ENCODE peak calls at places on chromosomes 5 and 9, in seven cellular contexts. One of them, this sample, is unnamed.
A peak's percentile ranks its signal among the peaks of the same experiment; 100 is the strongest.

GRCh38 chr5:136957428-136957827 is 541.7 kb downstream of the SPOCK1 start:
- DNase-seq in left ventricle myocardium inferior: no peak
- DNase-seq in CD8-positive, alpha-beta T cell: no peak
- DNase-seq in AG10803: no peak
- DNase-seq in uterus: no peak
- DNase-seq in dorsolateral prefrontal cortex: no peak
- DNase-seq in GM12878: no peak
- DNase-seq in this sample: no peak

GRCh38 chr5:52334367-52334766 is 453.3 kb upstream of the ITGA1 start:
- DNase-seq in left ventricle myocardium inferior: no peak
- DNase-seq in CD8-positive, alpha-beta T cell: no peak
- DNase-seq in AG10803: no peak
- DNase-seq in uterus: no peak
- DNase-seq in dorsolateral prefrontal cortex: no peak
- DNase-seq in GM12878: no peak
- DNase-seq in this sample: no peak

GRCh38 chr5:96823900-96824351 is 16.2 kb upstream of the ERAP1 start:
- DNase-seq in left ventricle myocardium inferior: no peak
- DNase-seq in CD8-positive, alpha-beta T cell: no peak
- DNase-seq in AG10803: peak; percentile 58
- DNase-seq in uterus: no peak
- DNase-seq in dorsolateral prefrontal cortex: no peak
- DNase-seq in GM12878: no peak
- DNase-seq in this sample: peak; percentile 71

GRCh38 chr9:89422151-89422918 is 75.6 kb downstream of the SEMA4D start:
- DNase-seq in left ventricle myocardium inferior: no peak
- DNase-seq in CD8-positive, alpha-beta T cell: no peak
- DNase-seq in AG10803: no peak
- DNase-seq in uterus: no peak
- DNase-seq in dorsolateral prefrontal cortex: no peak
- DNase-seq in GM12878: no peak
- DNase-seq in this sample: peak; percentile 73

GRCh38 chr5:69415584-69415958 is 655 bp downstream of the MARVELD2 start:
- DNase-seq in left ventricle myocardium inferior: no peak
- DNase-seq in CD8-positive, alpha-beta T cell: no peak
- DNase-seq in AG10803: no peak
- DNase-seq in uterus: no peak
- DNase-seq in dorsolateral prefrontal cortex: no peak
- DNase-seq in GM12878: no peak
- DNase-seq in this sample: no peak

GRCh38 chr5:134177197-134178171 is 734 bp upstream of the SKP1 start:
- DNase-seq in left ventricle myocardium inferior: no peak
- DNase-seq in CD8-positive, alpha-beta T cell: no peak
- DNase-seq in AG10803: peak; percentile 69
- DNase-seq in uterus: peak; percentile 39
- DNase-seq in dorsolateral prefrontal cortex: peak; percentile 65
- DNase-seq in GM12878: peak; percentile 26
- DNase-seq in this sample: peak; percentile 81

GRCh38 chr5:35454011-35454525 is 163.6 kb upstream of the SPEF2 start:
- DNase-seq in left ventricle myocardium inferior: no peak
- DNase-seq in CD8-positive, alpha-beta T cell: no peak
- DNase-seq in AG10803: no peak
- DNase-seq in uterus: no peak
- DNase-seq in dorsolateral prefrontal cortex: no peak
- DNase-seq in GM12878: no peak
- DNase-seq in this sample: no peak

GRCh38 chr5:175219256-175219835 is 224.6 kb downstream of the DRD1 start:
- DNase-seq in left ventricle myocardium inferior: no peak
- DNase-seq in CD8-positive, alpha-beta T cell: no peak
- DNase-seq in AG10803: peak; percentile 57
- DNase-seq in uterus: no peak
- DNase-seq in dorsolateral prefrontal cortex: no peak
- DNase-seq in GM12878: no peak
- DNase-seq in this sample: no peak

GRCh38 chr9:92176068-92176799 is 61.0 kb upstream of the SPTLC1 start:
- DNase-seq in left ventricle myocardium inferior: no peak
- DNase-seq in CD8-positive, alpha-beta T cell: no peak
- DNase-seq in AG10803: peak; percentile 4
- DNase-seq in uterus: no peak
- DNase-seq in dorsolateral prefrontal cortex: no peak
- DNase-seq in GM12878: no peak
- DNase-seq in this sample: no peak

GRCh38 chr9:114278881-114279570 is 43.9 kb upstream of the ORM1 start:
- DNase-seq in left ventricle myocardium inferior: peak; percentile 16
- DNase-seq in CD8-positive, alpha-beta T cell: no peak
- DNase-seq in AG10803: peak; percentile 65
- DNase-seq in uterus: peak; percentile 15
- DNase-seq in dorsolateral prefrontal cortex: no peak
- DNase-seq in GM12878: no peak
- DNase-seq in this sample: peak; percentile 61

GRCh38 chr5:141508808-141509611 is 20.1 kb downstream of the PCDHGC5 start:
- DNase-seq in left ventricle myocardium inferior: peak; percentile 63
- DNase-seq in CD8-positive, alpha-beta T cell: no peak
- DNase-seq in AG10803: peak; percentile 97
- DNase-seq in uterus: peak; percentile 81
- DNase-seq in dorsolateral prefrontal cortex: no peak
- DNase-seq in GM12878: no peak
- DNase-seq in this sample: peak; percentile 96

GRCh38 chr9:116901260-116901659 is 214.2 kb downstream of the TRIM32 start:
- DNase-seq in left ventricle myocardium inferior: no peak
- DNase-seq in CD8-positive, alpha-beta T cell: no peak
- DNase-seq in AG10803: peak; percentile 6
- DNase-seq in uterus: no peak
- DNase-seq in dorsolateral prefrontal cortex: no peak
- DNase-seq in GM12878: no peak
- DNase-seq in this sample: no peak

GRCh38 chr5:178285399-178286225 is 53.0 kb upstream of the PHYKPL start:
- DNase-seq in left ventricle myocardium inferior: no peak
- DNase-seq in CD8-positive, alpha-beta T cell: no peak
- DNase-seq in AG10803: no peak
- DNase-seq in uterus: no peak
- DNase-seq in dorsolateral prefrontal cortex: no peak
- DNase-seq in GM12878: no peak
- DNase-seq in this sample: no peak

GRCh38 chr9:35798658-35799366 is 7.4 kb downstream of the NPR2 start:
- DNase-seq in left ventricle myocardium inferior: no peak
- DNase-seq in CD8-positive, alpha-beta T cell: no peak
- DNase-seq in AG10803: peak; percentile 42
- DNase-seq in uterus: no peak
- DNase-seq in dorsolateral prefrontal cortex: no peak
- DNase-seq in GM12878: no peak
- DNase-seq in this sample: no peak

GRCh38 chr9:37392272-37392671 is 30.2 kb upstream of the GRHPR start:
- DNase-seq in left ventricle myocardium inferior: no peak
- DNase-seq in CD8-positive, alpha-beta T cell: no peak
- DNase-seq in AG10803: no peak
- DNase-seq in uterus: no peak
- DNase-seq in dorsolateral prefrontal cortex: no peak
- DNase-seq in GM12878: no peak
- DNase-seq in this sample: no peak

GRCh38 chr9:37399336-37399735 is 23.2 kb upstream of the GRHPR start:
- DNase-seq in left ventricle myocardium inferior: no peak
- DNase-seq in CD8-positive, alpha-beta T cell: no peak
- DNase-seq in AG10803: no peak
- DNase-seq in uterus: no peak
- DNase-seq in dorsolateral prefrontal cortex: no peak
- DNase-seq in GM12878: no peak
- DNase-seq in this sample: no peak

GRCh38 chr9:37398464-37399025 is 24.0 kb upstream of the GRHPR start:
- DNase-seq in left ventricle myocardium inferior: no peak
- DNase-seq in CD8-positive, alpha-beta T cell: no peak
- DNase-seq in AG10803: no peak
- DNase-seq in uterus: no peak
- DNase-seq in dorsolateral prefrontal cortex: no peak
- DNase-seq in GM12878: no peak
- DNase-seq in this sample: no peak

GRCh38 chr9:37395663-37396062 is 26.8 kb upstream of the GRHPR start:
- DNase-seq in left ventricle myocardium inferior: no peak
- DNase-seq in CD8-positive, alpha-beta T cell: no peak
- DNase-seq in AG10803: no peak
- DNase-seq in uterus: no peak
- DNase-seq in dorsolateral prefrontal cortex: no peak
- DNase-seq in GM12878: no peak
- DNase-seq in this sample: no peak

DNA sequence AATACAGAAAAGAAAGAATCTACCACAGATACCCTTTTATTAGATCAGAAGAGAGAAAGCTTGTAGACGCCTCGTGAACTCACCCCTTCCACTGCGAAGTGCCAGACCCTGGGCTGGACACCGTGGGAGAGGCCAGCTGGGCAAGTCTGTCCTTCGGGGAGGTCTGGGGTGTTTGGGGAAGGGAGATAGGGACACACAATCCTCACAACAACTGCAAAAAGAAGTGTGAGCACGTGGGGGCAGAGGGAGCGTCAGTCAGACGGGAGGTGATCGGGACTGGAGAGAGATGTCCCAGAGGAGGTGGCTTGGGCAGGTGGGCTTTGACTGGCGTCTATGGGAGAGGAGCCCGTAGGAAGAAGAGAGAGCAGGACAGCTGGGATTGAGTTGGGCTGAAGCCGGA is 27.3 kb upstream of the GRHPR start:
- DNase-seq in left ventricle myocardium inferior: no peak
- DNase-seq in CD8-positive, alpha-beta T cell: no peak
- DNase-seq in AG10803: no peak
- DNase-seq in uterus: no peak
- DNase-seq in dorsolateral prefrontal cortex: no peak
- DNase-seq in GM12878: no peak
- DNase-seq in this sample: no peak
- H3K4me3 ChIP-seq in left ventricle myocardium inferior: no peak overlapping the region
- H3K4me3 ChIP-seq in CD8-positive, alpha-beta T cell: no peak overlapping the region
- H3K4me3 ChIP-seq in AG10803: no peak overlapping the region
- H3K4me3 ChIP-seq in uterus: no peak overlapping the region
- H3K4me3 ChIP-seq in dorsolateral prefrontal cortex: no peak overlapping the region
- H3K4me3 ChIP-seq in GM12878: no peak overlapping the region
- H3K4me3 ChIP-seq in this sample: no peak overlapping the region

DNA sequence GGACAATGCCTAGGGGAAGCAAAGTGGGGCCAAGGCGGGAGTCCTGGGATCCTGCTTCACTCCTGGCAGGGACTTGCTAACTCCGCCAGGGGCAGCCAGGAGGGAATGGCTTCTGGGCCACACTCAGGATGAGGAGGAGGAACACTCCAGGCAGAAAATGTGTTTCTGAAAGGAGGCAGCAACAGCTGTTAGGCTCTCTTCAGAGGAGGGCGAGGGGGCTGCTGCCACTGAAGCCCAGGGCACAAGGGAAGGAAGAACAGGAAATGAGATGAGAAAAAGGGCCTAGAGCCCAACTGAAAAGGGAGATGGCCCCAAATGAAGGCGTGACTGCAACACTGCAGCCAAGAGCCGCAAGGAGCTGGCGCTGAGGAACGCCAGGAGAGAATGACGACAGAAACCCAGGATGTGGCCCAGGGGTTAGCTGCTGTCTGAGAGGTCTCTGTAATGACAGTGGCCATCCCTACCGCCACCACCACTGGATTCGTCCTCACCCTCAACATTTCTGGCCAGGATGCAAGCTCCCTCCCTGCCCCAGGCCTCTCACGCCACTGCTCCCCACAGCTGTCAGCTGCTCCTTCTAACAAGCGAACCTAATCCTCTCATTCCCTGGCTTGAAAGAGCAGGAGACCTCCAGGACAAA is 15.8 kb downstream of the PSMB7 start:
- DNase-seq in left ventricle myocardium inferior: peak; percentile 46
- DNase-seq in CD8-positive, alpha-beta T cell: no peak
- DNase-seq in AG10803: peak; percentile 75
- DNase-seq in uterus: peak; percentile 54
- DNase-seq in dorsolateral prefrontal cortex: no peak
- DNase-seq in GM12878: no peak
- DNase-seq in this sample: peak; percentile 60
- TF ChIP-seq CTCF in left ventricle myocardium inferior: peak; percentile 11
- TF ChIP-seq CTCF in CD8-positive, alpha-beta T cell: no peak
- TF ChIP-seq CTCF in AG10803: peak; percentile 32
- TF ChIP-seq CTCF in uterus: no peak
- TF ChIP-seq CTCF in dorsolateral prefrontal cortex: no peak
- TF ChIP-seq CTCF in GM12878: no peak
- TF ChIP-seq CTCF in this sample: peak; percentile 24

DNA sequence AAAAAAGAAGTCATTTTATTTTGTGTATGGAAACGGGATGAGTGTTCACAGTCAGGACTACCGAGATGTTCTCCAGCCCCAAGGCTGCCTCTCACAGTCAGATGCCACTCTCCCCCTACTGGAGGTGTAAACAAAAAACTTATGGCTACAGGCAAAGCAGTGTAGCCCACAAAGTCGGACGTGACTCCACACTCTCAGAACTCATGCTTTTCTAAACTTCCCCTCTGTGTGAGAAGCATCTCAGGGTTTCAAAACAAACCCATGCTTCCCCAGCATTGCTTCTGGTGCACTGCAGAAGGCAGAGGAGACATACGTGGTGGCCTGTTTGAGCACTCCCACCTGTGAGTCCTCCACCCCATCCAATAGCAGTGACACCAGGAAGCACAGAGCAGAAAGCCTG is 580.3 kb downstream of the BNC2 start:
- DNase-seq in left ventricle myocardium inferior: no peak
- DNase-seq in CD8-positive, alpha-beta T cell: no peak
- DNase-seq in AG10803: no peak
- DNase-seq in uterus: no peak
- DNase-seq in dorsolateral prefrontal cortex: no peak
- DNase-seq in GM12878: peak; percentile 43
- DNase-seq in this sample: no peak
- H3K4me3 ChIP-seq in left ventricle myocardium inferior: no peak overlapping the region
- H3K4me3 ChIP-seq in CD8-positive, alpha-beta T cell: no peak overlapping the region
- H3K4me3 ChIP-seq in AG10803: no peak overlapping the region
- H3K4me3 ChIP-seq in uterus: no peak overlapping the region
- H3K4me3 ChIP-seq in dorsolateral prefrontal cortex: no peak overlapping the region
- H3K4me3 ChIP-seq in GM12878: no peak overlapping the region
- H3K4me3 ChIP-seq in this sample: no peak overlapping the region

GRCh38 chr5:57302643-57303042 is 128.8 kb downstream of the GPBP1 start:
- DNase-seq in left ventricle myocardium inferior: no peak
- DNase-seq in CD8-positive, alpha-beta T cell: no peak
- DNase-seq in AG10803: peak; percentile 13
- DNase-seq in uterus: no peak
- DNase-seq in dorsolateral prefrontal cortex: no peak
- DNase-seq in GM12878: no peak
- DNase-seq in this sample: peak; percentile 94

GRCh38 chr5:57299945-57300344 is 126.1 kb downstream of the GPBP1 start:
- DNase-seq in left ventricle myocardium inferior: no peak
- DNase-seq in CD8-positive, alpha-beta T cell: no peak
- DNase-seq in AG10803: no peak
- DNase-seq in uterus: no peak
- DNase-seq in dorsolateral prefrontal cortex: no peak
- DNase-seq in GM12878: no peak
- DNase-seq in this sample: no peak

GRCh38 chr5:57303985-57304384 is 130.1 kb downstream of the GPBP1 start:
- DNase-seq in left ventricle myocardium inferior: no peak
- DNase-seq in CD8-positive, alpha-beta T cell: no peak
- DNase-seq in AG10803: no peak
- DNase-seq in uterus: no peak
- DNase-seq in dorsolateral prefrontal cortex: no peak
- DNase-seq in GM12878: no peak
- DNase-seq in this sample: no peak

GRCh38 chr5:57304931-57305330 is 131.1 kb downstream of the GPBP1 start:
- DNase-seq in left ventricle myocardium inferior: no peak
- DNase-seq in CD8-positive, alpha-beta T cell: no peak
- DNase-seq in AG10803: no peak
- DNase-seq in uterus: no peak
- DNase-seq in dorsolateral prefrontal cortex: no peak
- DNase-seq in GM12878: no peak
- DNase-seq in this sample: no peak

DNA sequence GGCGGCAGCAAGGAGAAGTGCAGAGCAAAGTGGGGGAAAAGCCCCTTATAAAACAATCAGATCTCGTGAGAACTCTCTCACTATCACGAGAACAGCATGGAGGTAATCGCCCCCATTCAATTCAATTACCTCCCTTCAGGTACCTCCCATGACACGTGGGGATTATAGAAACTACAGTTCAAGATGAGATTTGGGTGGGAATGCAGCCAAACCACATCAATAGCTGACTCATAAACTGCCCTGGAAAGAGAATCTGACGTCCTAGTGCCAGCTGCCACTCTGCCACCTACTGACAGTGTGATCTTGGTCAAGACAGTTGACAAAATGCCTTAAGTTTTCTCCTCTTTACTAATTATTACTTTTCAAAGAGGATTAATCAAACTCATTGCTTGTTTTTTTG is 128.3 kb downstream of the GPBP1 start:
- DNase-seq in left ventricle myocardium inferior: no peak
- DNase-seq in CD8-positive, alpha-beta T cell: no peak
- DNase-seq in AG10803: no peak
- DNase-seq in uterus: no peak
- DNase-seq in dorsolateral prefrontal cortex: no peak
- DNase-seq in GM12878: peak; percentile 33
- DNase-seq in this sample: peak; percentile 71
- TF ChIP-seq CTCF in left ventricle myocardium inferior: no peak
- TF ChIP-seq CTCF in CD8-positive, alpha-beta T cell: no peak
- TF ChIP-seq CTCF in AG10803: no peak
- TF ChIP-seq CTCF in uterus: no peak
- TF ChIP-seq CTCF in dorsolateral prefrontal cortex: no peak
- TF ChIP-seq CTCF in GM12878: no peak
- TF ChIP-seq CTCF in this sample: peak; percentile 1

This sample was measured in astrocyte of the spinal cord.